ENCODE peak calls at places on chromosomes 13 and 19, in ten cellular contexts. One of them, this sample, is unnamed.

GRCh38 chr19:17027428-17027816 is 812 bp upstream of the CPAMD8 start:
- DNase-seq in A549: no peak
- DNase-seq in thoracic aorta: no peak
- DNase-seq in astrocyte: no peak
- DNase-seq in tibial artery: no peak
- DNase-seq in glutamatergic neuron: no peak
- DNase-seq in BE2C: no peak
- DNase-seq in body of pancreas: no peak
- DNase-seq in dorsolateral prefrontal cortex: no peak
- DNase-seq in GM06990: no peak
- DNase-seq in this sample: no peak

GRCh38 chr19:16957151-16957662 is 68.4 kb downstream of the F2RL3 start:
- DNase-seq in A549: no peak
- DNase-seq in thoracic aorta: no peak
- DNase-seq in astrocyte: no peak
- DNase-seq in tibial artery: peak; percentile 45
- DNase-seq in glutamatergic neuron: no peak
- DNase-seq in BE2C: no peak
- DNase-seq in body of pancreas: no peak
- DNase-seq in dorsolateral prefrontal cortex: no peak
- DNase-seq in GM06990: no peak
- DNase-seq in this sample: no peak

GRCh38 chr13:111856571-111856970 is 210.4 kb upstream of the SOX1 start:
- DNase-seq in A549: no peak
- DNase-seq in thoracic aorta: no peak
- DNase-seq in astrocyte: no peak
- DNase-seq in tibial artery: no peak
- DNase-seq in glutamatergic neuron: no peak
- DNase-seq in BE2C: no peak
- DNase-seq in body of pancreas: no peak
- DNase-seq in dorsolateral prefrontal cortex: no peak
- DNase-seq in GM06990: no peak
- DNase-seq in this sample: no peak

GRCh38 chr13:49679244-49679643 is 12.0 kb downstream of the EBPL start:
- DNase-seq in A549: no peak
- DNase-seq in thoracic aorta: no peak
- DNase-seq in astrocyte: no peak
- DNase-seq in tibial artery: no peak
- DNase-seq in glutamatergic neuron: no peak
- DNase-seq in BE2C: no peak
- DNase-seq in body of pancreas: no peak
- DNase-seq in dorsolateral prefrontal cortex: no peak
- DNase-seq in GM06990: no peak
- DNase-seq in this sample: peak; percentile 16

GRCh38 chr13:102721800-102722231 is 27.0 kb upstream of the METTL21C start:
- DNase-seq in A549: no peak
- DNase-seq in thoracic aorta: no peak
- DNase-seq in astrocyte: peak; percentile 13
- DNase-seq in tibial artery: no peak
- DNase-seq in glutamatergic neuron: no peak
- DNase-seq in BE2C: no peak
- DNase-seq in body of pancreas: no peak
- DNase-seq in dorsolateral prefrontal cortex: peak; percentile 87
- DNase-seq in GM06990: no peak
- DNase-seq in this sample: no peak

GRCh38 chr13:20401586-20401957 is 124.1 kb downstream of the CRYL1 start:
- DNase-seq in A549: no peak
- DNase-seq in thoracic aorta: no peak
- DNase-seq in astrocyte: peak; percentile 12
- DNase-seq in tibial artery: no peak
- DNase-seq in glutamatergic neuron: no peak
- DNase-seq in BE2C: no peak
- DNase-seq in body of pancreas: no peak
- DNase-seq in dorsolateral prefrontal cortex: no peak
- DNase-seq in GM06990: no peak
- DNase-seq in this sample: no peak

GRCh38 chr13:21528616-21529015 is 69.5 kb upstream of the ZDHHC20 start:
- DNase-seq in A549: no peak
- DNase-seq in thoracic aorta: no peak
- DNase-seq in astrocyte: peak; percentile 94
- DNase-seq in tibial artery: no peak
- DNase-seq in glutamatergic neuron: no peak
- DNase-seq in BE2C: no peak
- DNase-seq in body of pancreas: no peak
- DNase-seq in dorsolateral prefrontal cortex: no peak
- DNase-seq in GM06990: no peak
- DNase-seq in this sample: peak; percentile 42

GRCh38 chr13:92390217-92390616 is 836.4 kb upstream of the GPC6 start:
- DNase-seq in A549: no peak
- DNase-seq in thoracic aorta: no peak
- DNase-seq in astrocyte: peak; percentile 4
- DNase-seq in tibial artery: no peak
- DNase-seq in glutamatergic neuron: no peak
- DNase-seq in BE2C: no peak
- DNase-seq in body of pancreas: no peak
- DNase-seq in dorsolateral prefrontal cortex: no peak
- DNase-seq in GM06990: no peak
- DNase-seq in this sample: no peak

GRCh38 chr13:105442941-105443340 is 1092.5 kb downstream of the EFNB2 start:
- DNase-seq in A549: peak; percentile 47
- DNase-seq in thoracic aorta: no peak
- DNase-seq in astrocyte: peak; percentile 99
- DNase-seq in tibial artery: no peak
- DNase-seq in glutamatergic neuron: no peak
- DNase-seq in BE2C: no peak
- DNase-seq in body of pancreas: no peak
- DNase-seq in dorsolateral prefrontal cortex: no peak
- DNase-seq in GM06990: no peak
- DNase-seq in this sample: peak; percentile 97

GRCh38 chr13:36420437-36420891 is 11.8 kb upstream of the CCNA1 start:
- DNase-seq in A549: peak; percentile 53
- DNase-seq in thoracic aorta: peak; percentile 41
- DNase-seq in astrocyte: peak; percentile 38
- DNase-seq in tibial artery: peak; percentile 70
- DNase-seq in glutamatergic neuron: peak; percentile 80
- DNase-seq in BE2C: peak; percentile 82
- DNase-seq in body of pancreas: peak; percentile 67
- DNase-seq in dorsolateral prefrontal cortex: peak; percentile 84
- DNase-seq in GM06990: no peak
- DNase-seq in this sample: peak; percentile 86

GRCh38 chr19:1007399-1007745 is 7.2 kb downstream of the GRIN3B start:
- DNase-seq in A549: no peak
- DNase-seq in thoracic aorta: no peak
- DNase-seq in astrocyte: no peak
- DNase-seq in tibial artery: no peak
- DNase-seq in glutamatergic neuron: no peak
- DNase-seq in BE2C: no peak
- DNase-seq in body of pancreas: no peak
- DNase-seq in dorsolateral prefrontal cortex: no peak
- DNase-seq in GM06990: no peak
- DNase-seq in this sample: no peak

GRCh38 chr19:3048190-3048533 is 14.1 kb downstream of the TLE5 start:
- DNase-seq in A549: no peak
- DNase-seq in thoracic aorta: no peak
- DNase-seq in astrocyte: no peak
- DNase-seq in tibial artery: no peak
- DNase-seq in glutamatergic neuron: no peak
- DNase-seq in BE2C: no peak
- DNase-seq in body of pancreas: no peak
- DNase-seq in dorsolateral prefrontal cortex: no peak
- DNase-seq in GM06990: no peak
- DNase-seq in this sample: no peak

GRCh38 chr19:15374796-15375440 is 4.7 kb downstream of the AKAP8 start:
- DNase-seq in A549: no peak
- DNase-seq in thoracic aorta: no peak
- DNase-seq in astrocyte: no peak
- DNase-seq in tibial artery: peak; percentile 70
- DNase-seq in glutamatergic neuron: no peak
- DNase-seq in BE2C: no peak
- DNase-seq in body of pancreas: no peak
- DNase-seq in dorsolateral prefrontal cortex: no peak
- DNase-seq in GM06990: no peak
- DNase-seq in this sample: no peak

GRCh38 chr13:45928196-45928595 is 76.6 kb upstream of the SIAH3 start:
- DNase-seq in A549: no peak
- DNase-seq in thoracic aorta: no peak
- DNase-seq in astrocyte: no peak
- DNase-seq in tibial artery: no peak
- DNase-seq in glutamatergic neuron: no peak
- DNase-seq in BE2C: no peak
- DNase-seq in body of pancreas: no peak
- DNase-seq in dorsolateral prefrontal cortex: no peak
- DNase-seq in GM06990: no peak
- DNase-seq in this sample: no peak

GRCh38 chr19:16309653-16310052 is 15.0 kb upstream of the KLF2 start:
- DNase-seq in A549: no peak
- DNase-seq in thoracic aorta: no peak
- DNase-seq in astrocyte: no peak
- DNase-seq in tibial artery: no peak
- DNase-seq in glutamatergic neuron: no peak
- DNase-seq in BE2C: no peak
- DNase-seq in body of pancreas: no peak
- DNase-seq in dorsolateral prefrontal cortex: no peak
- DNase-seq in GM06990: no peak
- DNase-seq in this sample: no peak

GRCh38 chr13:52652170-52652979 is at the start of gene SUGT1:
- DNase-seq in A549: peak; percentile 60
- DNase-seq in thoracic aorta: peak; percentile 91
- DNase-seq in astrocyte: peak; percentile 95
- DNase-seq in tibial artery: peak; percentile 97
- DNase-seq in glutamatergic neuron: peak; percentile 98
- DNase-seq in BE2C: peak; percentile 98
- DNase-seq in body of pancreas: peak; percentile 96
- DNase-seq in dorsolateral prefrontal cortex: peak; percentile 93
- DNase-seq in GM06990: peak; percentile 99
- DNase-seq in this sample: peak; percentile 96
- TF ChIP-seq CTCF in A549: peak; percentile 40
- TF ChIP-seq CTCF in thoracic aorta: peak; percentile 78
- TF ChIP-seq CTCF in astrocyte: peak; percentile 59
- TF ChIP-seq CTCF in tibial artery: peak; percentile 73
- TF ChIP-seq CTCF in glutamatergic neuron: no peak
- TF ChIP-seq CTCF in BE2C: peak; percentile 71
- TF ChIP-seq CTCF in body of pancreas: peak; percentile 74
- TF ChIP-seq CTCF in dorsolateral prefrontal cortex: peak; percentile 47
- TF ChIP-seq CTCF in GM06990: peak; percentile 83
- TF ChIP-seq CTCF in this sample: peak; percentile 81

GRCh38 chr19:40191836-40192646 is 815 bp downstream of the MAP3K10 start:
- DNase-seq in A549: peak; percentile 70
- DNase-seq in thoracic aorta: no peak
- DNase-seq in astrocyte: no peak
- DNase-seq in tibial artery: no peak
- DNase-seq in glutamatergic neuron: peak; percentile 78
- DNase-seq in BE2C: peak; percentile 67
- DNase-seq in body of pancreas: peak; percentile 22
- DNase-seq in dorsolateral prefrontal cortex: no peak
- DNase-seq in GM06990: no peak
- DNase-seq in this sample: no peak
- TF ChIP-seq CTCF in A549: peak; percentile 27
- TF ChIP-seq CTCF in thoracic aorta: no peak
- TF ChIP-seq CTCF in astrocyte: no peak
- TF ChIP-seq CTCF in tibial artery: no peak
- TF ChIP-seq CTCF in glutamatergic neuron: no peak
- TF ChIP-seq CTCF in BE2C: no peak
- TF ChIP-seq CTCF in body of pancreas: no peak
- TF ChIP-seq CTCF in dorsolateral prefrontal cortex: no peak
- TF ChIP-seq CTCF in GM06990: peak; percentile 25
- TF ChIP-seq CTCF in this sample: no peak

DNA sequence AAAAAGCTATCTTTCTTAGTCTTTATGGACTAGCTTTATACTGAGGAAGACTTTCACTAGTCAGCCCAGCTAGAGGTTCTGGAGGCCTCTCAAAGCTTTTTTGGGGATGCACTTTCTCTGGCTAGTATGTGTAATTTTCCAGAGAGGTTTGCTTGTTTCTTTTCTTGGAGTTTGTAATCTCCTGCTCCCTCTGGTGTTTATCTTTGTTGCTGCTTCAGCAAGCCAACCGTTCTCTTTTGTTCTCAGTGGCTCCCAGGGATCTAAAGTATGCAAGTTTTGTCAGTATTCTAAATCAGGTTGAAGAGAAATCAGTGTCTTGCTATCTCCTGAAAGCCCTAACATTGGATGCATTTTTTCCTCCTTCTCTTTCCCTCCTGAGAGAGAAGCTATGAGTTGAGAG is 121.1 kb upstream of the MYO16 start:
- DNase-seq in A549: peak; percentile 10
- DNase-seq in thoracic aorta: no peak
- DNase-seq in astrocyte: peak; percentile 6
- DNase-seq in tibial artery: no peak
- DNase-seq in glutamatergic neuron: no peak
- DNase-seq in BE2C: no peak
- DNase-seq in body of pancreas: no peak
- DNase-seq in dorsolateral prefrontal cortex: no peak
- DNase-seq in GM06990: no peak
- DNase-seq in this sample: peak; percentile 42
- TF ChIP-seq CTCF in A549: peak; percentile 48
- TF ChIP-seq CTCF in thoracic aorta: no peak
- TF ChIP-seq CTCF in astrocyte: peak; percentile 69
- TF ChIP-seq CTCF in tibial artery: no peak
- TF ChIP-seq CTCF in glutamatergic neuron: peak; percentile 46
- TF ChIP-seq CTCF in BE2C: peak; percentile 52
- TF ChIP-seq CTCF in body of pancreas: no peak
- TF ChIP-seq CTCF in dorsolateral prefrontal cortex: peak; percentile 15
- TF ChIP-seq CTCF in GM06990: no peak
- TF ChIP-seq CTCF in this sample: peak; percentile 79

GRCh38 chr13:51524312-51524711 is 60.0 kb upstream of the WDFY2 start:
- DNase-seq in A549: no peak
- DNase-seq in thoracic aorta: no peak
- DNase-seq in astrocyte: no peak
- DNase-seq in tibial artery: no peak
- DNase-seq in glutamatergic neuron: no peak
- DNase-seq in BE2C: no peak
- DNase-seq in body of pancreas: no peak
- DNase-seq in dorsolateral prefrontal cortex: no peak
- DNase-seq in GM06990: no peak
- DNase-seq in this sample: no peak

GRCh38 chr13:51524846-51525566 is 59.3 kb upstream of the WDFY2 start:
- DNase-seq in A549: no peak
- DNase-seq in thoracic aorta: no peak
- DNase-seq in astrocyte: peak; percentile 72
- DNase-seq in tibial artery: no peak
- DNase-seq in glutamatergic neuron: no peak
- DNase-seq in BE2C: no peak
- DNase-seq in body of pancreas: no peak
- DNase-seq in dorsolateral prefrontal cortex: no peak
- DNase-seq in GM06990: no peak
- DNase-seq in this sample: peak; percentile 48

GRCh38 chr13:51525567-51526165 is 58.6 kb upstream of the WDFY2 start:
- DNase-seq in A549: no peak
- DNase-seq in thoracic aorta: no peak
- DNase-seq in astrocyte: no peak
- DNase-seq in tibial artery: no peak
- DNase-seq in glutamatergic neuron: no peak
- DNase-seq in BE2C: no peak
- DNase-seq in body of pancreas: no peak
- DNase-seq in dorsolateral prefrontal cortex: no peak
- DNase-seq in GM06990: no peak
- DNase-seq in this sample: peak; percentile 32

GRCh38 chr13:51520524-51520923 is 63.7 kb upstream of the WDFY2 start:
- DNase-seq in A549: no peak
- DNase-seq in thoracic aorta: no peak
- DNase-seq in astrocyte: peak; percentile 47
- DNase-seq in tibial artery: no peak
- DNase-seq in glutamatergic neuron: no peak
- DNase-seq in BE2C: no peak
- DNase-seq in body of pancreas: peak; percentile 25
- DNase-seq in dorsolateral prefrontal cortex: no peak
- DNase-seq in GM06990: no peak
- DNase-seq in this sample: peak; percentile 46

GRCh38 chr13:51523082-51523518 is 61.2 kb upstream of the WDFY2 start:
- DNase-seq in A549: no peak
- DNase-seq in thoracic aorta: no peak
- DNase-seq in astrocyte: peak; percentile 59
- DNase-seq in tibial artery: peak; percentile 39
- DNase-seq in glutamatergic neuron: no peak
- DNase-seq in BE2C: peak; percentile 66
- DNase-seq in body of pancreas: peak; percentile 16
- DNase-seq in dorsolateral prefrontal cortex: no peak
- DNase-seq in GM06990: no peak
- DNase-seq in this sample: no peak
- TF ChIP-seq CTCF in A549: no peak
- TF ChIP-seq CTCF in thoracic aorta: no peak
- TF ChIP-seq CTCF in astrocyte: no peak
- TF ChIP-seq CTCF in tibial artery: no peak
- TF ChIP-seq CTCF in glutamatergic neuron: no peak
- TF ChIP-seq CTCF in BE2C: no peak
- TF ChIP-seq CTCF in body of pancreas: no peak
- TF ChIP-seq CTCF in dorsolateral prefrontal cortex: no peak
- TF ChIP-seq CTCF in GM06990: no peak
- TF ChIP-seq CTCF in this sample: no peak

This sample was measured in brain microvascular endothelial cell.